ENCODE peak calls at places on chromosomes 2 and 18, in six cellular contexts. H, A, R, B, C and W are unnamed samples.

GRCh38 chr18:24968233-24968775 is 383.7 kb downstream of the ZNF521 start:
- DNase-seq in H (no peak), A (no peak), R (no peak), B (no peak), C (no peak), W (no peak)

GRCh38 chr18:77487951-77488740 is 238.5 kb downstream of the GALR1 start:
- DNase-seq in H (no peak), A (no peak), R (no peak), B (no peak), C (no peak), W (no peak)

GRCh38 chr18:60895181-60895580 is 438.0 kb upstream of the CDH20 start:
- DNase-seq in H (no peak), A (no peak), R (no peak), B (no peak), C (no peak), W (no peak)

GRCh38 chr18:57705861-57706590 is 84.4 kb upstream of the NARS1 start:
- DNase-seq in H (no peak), A (no peak), R (peak), B (no peak), C (no peak), W (no peak)

GRCh38 chr2:215272918-215273317 is 38.9 kb upstream of the ATIC start:
- DNase-seq in H (no peak), A (no peak), R (no peak), B (no peak), C (no peak), W (no peak)

GRCh38 chr2:74137651-74138050 is 10.1 kb downstream of the BOLA3 start:
- DNase-seq in H (peak), A (no peak), R (no peak), B (no peak), C (no peak), W (no peak)

GRCh38 chr2:217382794-217383193 is 522.9 kb upstream of the TNP1 start:
- DNase-seq in H (no peak), A (no peak), R (no peak), B (no peak), C (no peak), W (no peak)

GRCh38 chr2:8090748-8091700 is 590.8 kb upstream of the ID2 start:
- DNase-seq in H (peak), A (no peak), R (peak), B (no peak), C (peak), W (no peak)

GRCh38 chr18:26473721-26474120 is 74.6 kb downstream of the KCTD1 start:
- DNase-seq in H (no peak), A (no peak), R (no peak), B (no peak), C (no peak), W (no peak)